ENCODE peak calls at places on chromosomes 2 and 18, in seven cellular contexts. One of them, this sample, is unnamed.

GRCh38 chr2:45331034-45331786 is 279.9 kb downstream of the SRBD1 start:
- DNase-seq in pancreas: no peak
- DNase-seq in neural crest cell: no peak
- DNase-seq in EL: no peak
- DNase-seq in WTC11: no peak
- DNase-seq in fibroblast of lung: peak; percentile 69
- DNase-seq in CD8-positive, alpha-beta T cell: no peak
- DNase-seq in this sample: peak; percentile 11

GRCh38 chr2:180907731-180908130 is 72.7 kb upstream of the UBE2E3 start:
- DNase-seq in fibroblast of lung: peak; percentile 50
- DNase-seq in EL: peak; percentile 81
- DNase-seq in neural crest cell: no peak
- DNase-seq in pancreas: no peak
- DNase-seq in CD8-positive, alpha-beta T cell: no peak
- DNase-seq in WTC11: no peak
- DNase-seq in this sample: peak; percentile 82

GRCh38 chr2:231604101-231604684 is 11.5 kb downstream of the TEX44 start:
- DNase-seq in EL: no peak
- DNase-seq in neural crest cell: peak; percentile 63
- DNase-seq in pancreas: peak; percentile 85
- DNase-seq in CD8-positive, alpha-beta T cell: peak; percentile 38
- DNase-seq in fibroblast of lung: no peak
- DNase-seq in WTC11: peak; percentile 66
- DNase-seq in this sample: no peak

GRCh38 chr2:1055014-1055595 is 104.5 kb downstream of the SNTG2 start:
- DNase-seq in fibroblast of lung: peak; percentile 51
- DNase-seq in pancreas: no peak
- DNase-seq in neural crest cell: no peak
- DNase-seq in WTC11: no peak
- DNase-seq in CD8-positive, alpha-beta T cell: no peak
- DNase-seq in EL: peak; percentile 94
- DNase-seq in this sample: peak; percentile 81

GRCh38 chr2:74576830-74577229 is 22.3 kb downstream of the DOK1 start:
- DNase-seq in fibroblast of lung: peak; percentile 66
- DNase-seq in EL: peak; percentile 80
- DNase-seq in WTC11: no peak
- DNase-seq in neural crest cell: no peak
- DNase-seq in CD8-positive, alpha-beta T cell: no peak
- DNase-seq in pancreas: no peak
- DNase-seq in this sample: peak; percentile 55

GRCh38 chr18:50716902-50717301 is 102.9 kb downstream of the MRO start:
- DNase-seq in pancreas: no peak
- DNase-seq in EL: peak; percentile 57
- DNase-seq in CD8-positive, alpha-beta T cell: no peak
- DNase-seq in neural crest cell: no peak
- DNase-seq in fibroblast of lung: no peak
- DNase-seq in WTC11: no peak
- DNase-seq in this sample: peak; percentile 19

GRCh38 chr18:34493099-34493544 is 217.0 kb upstream of the DTNA start:
- DNase-seq in neural crest cell: peak; percentile 37
- DNase-seq in WTC11: peak; percentile 61
- DNase-seq in CD8-positive, alpha-beta T cell: no peak
- DNase-seq in fibroblast of lung: peak; percentile 75
- DNase-seq in EL: peak; percentile 60
- DNase-seq in pancreas: peak; percentile 91
- DNase-seq in this sample: peak; percentile 63

GRCh38 chr18:12282436-12283039 is 25.5 kb upstream of the TUBB6 start:
- DNase-seq in EL: peak; percentile 96
- DNase-seq in fibroblast of lung: peak; percentile 66
- DNase-seq in WTC11: no peak
- DNase-seq in pancreas: no peak
- DNase-seq in CD8-positive, alpha-beta T cell: no peak
- DNase-seq in neural crest cell: no peak
- DNase-seq in this sample: peak; percentile 75

GRCh38 chr2:5743992-5744391 is 51.8 kb downstream of the SOX11 start:
- DNase-seq in fibroblast of lung: no peak
- DNase-seq in pancreas: no peak
- DNase-seq in CD8-positive, alpha-beta T cell: no peak
- DNase-seq in WTC11: no peak
- DNase-seq in neural crest cell: no peak
- DNase-seq in EL: no peak
- DNase-seq in this sample: no peak

GRCh38 chr2:202491514-202491913 is 115.4 kb downstream of the BMPR2 start:
- DNase-seq in neural crest cell: no peak
- DNase-seq in fibroblast of lung: no peak
- DNase-seq in pancreas: no peak
- DNase-seq in CD8-positive, alpha-beta T cell: no peak
- DNase-seq in WTC11: no peak
- DNase-seq in EL: no peak
- DNase-seq in this sample: no peak

GRCh38 chr2:729363-729762 is 52.2 kb upstream of the TMEM18 start:
- DNase-seq in EL: no peak
- DNase-seq in CD8-positive, alpha-beta T cell: no peak
- DNase-seq in pancreas: no peak
- DNase-seq in WTC11: no peak
- DNase-seq in neural crest cell: no peak
- DNase-seq in fibroblast of lung: no peak
- DNase-seq in this sample: no peak

This sample was measured in M059J.